ENCODE peak calls at places on chromosome 1, in seven cellular contexts. One of them, this sample, is unnamed.

GRCh38 chr1:230877139-230877923 is 9.0 kb upstream of the C1orf198 start:
- DNase-seq in H9: no peak
- DNase-seq in brain microvascular endothelial cell: peak; percentile 66
- DNase-seq in GM23338: no peak
- DNase-seq in NT2/D1: no peak
- DNase-seq in left ventricle myocardium inferior: no peak
- DNase-seq in right cardiac atrium: no peak
- DNase-seq in this sample: no peak

GRCh38 chr1:24748191-24749121 is 3.2 kb downstream of the CLIC4 start:
- DNase-seq in NT2/D1: no peak
- DNase-seq in brain microvascular endothelial cell: no peak
- DNase-seq in right cardiac atrium: no peak
- DNase-seq in GM23338: no peak
- DNase-seq in H9: no peak
- DNase-seq in left ventricle myocardium inferior: no peak
- DNase-seq in this sample: no peak

GRCh38 chr1:150560011-150560438 is 10.8 kb downstream of the ADAMTSL4 start:
- DNase-seq in H9: peak; percentile 88
- DNase-seq in brain microvascular endothelial cell: no peak
- DNase-seq in left ventricle myocardium inferior: peak; percentile 78
- DNase-seq in NT2/D1: no peak
- DNase-seq in right cardiac atrium: peak; percentile 84
- DNase-seq in GM23338: peak; percentile 92
- DNase-seq in this sample: peak; percentile 79

GRCh38 chr1:153803479-153804056 is 28.4 kb downstream of the SLC27A3 start:
- DNase-seq in brain microvascular endothelial cell: no peak
- DNase-seq in right cardiac atrium: no peak
- DNase-seq in left ventricle myocardium inferior: no peak
- DNase-seq in GM23338: no peak
- DNase-seq in H9: no peak
- DNase-seq in NT2/D1: no peak
- DNase-seq in this sample: no peak

GRCh38 chr1:33623811-33624210 is 151.4 kb downstream of the ZSCAN20 start:
- DNase-seq in GM23338: no peak
- DNase-seq in brain microvascular endothelial cell: no peak
- DNase-seq in NT2/D1: no peak
- DNase-seq in H9: no peak
- DNase-seq in right cardiac atrium: no peak
- DNase-seq in left ventricle myocardium inferior: no peak
- DNase-seq in this sample: no peak

GRCh38 chr1:53959664-53960250 is 13.6 kb downstream of the LRRC42 start:
- DNase-seq in NT2/D1: no peak
- DNase-seq in left ventricle myocardium inferior: no peak
- DNase-seq in GM23338: peak; percentile 73
- DNase-seq in right cardiac atrium: no peak
- DNase-seq in brain microvascular endothelial cell: no peak
- DNase-seq in H9: no peak
- DNase-seq in this sample: no peak

GRCh38 chr1:33634806-33635205 is 162.4 kb downstream of the ZSCAN20 start:
- DNase-seq in right cardiac atrium: peak; percentile 65
- DNase-seq in left ventricle myocardium inferior: peak; percentile 20
- DNase-seq in GM23338: peak; percentile 87
- DNase-seq in NT2/D1: peak; percentile 57
- DNase-seq in H9: peak; percentile 76
- DNase-seq in brain microvascular endothelial cell: no peak
- DNase-seq in this sample: no peak

GRCh38 chr1:114286179-114286578 is 132.5 kb upstream of the SYT6 start:
- DNase-seq in H9: no peak
- DNase-seq in right cardiac atrium: no peak
- DNase-seq in GM23338: peak; percentile 9
- DNase-seq in NT2/D1: no peak
- DNase-seq in left ventricle myocardium inferior: no peak
- DNase-seq in brain microvascular endothelial cell: peak; percentile 4
- DNase-seq in this sample: no peak

GRCh38 chr1:219076536-219076935 is 97.1 kb upstream of the LYPLAL1 start:
- DNase-seq in right cardiac atrium: no peak
- DNase-seq in NT2/D1: no peak
- DNase-seq in left ventricle myocardium inferior: no peak
- DNase-seq in brain microvascular endothelial cell: no peak
- DNase-seq in GM23338: no peak
- DNase-seq in H9: no peak
- DNase-seq in this sample: no peak

GRCh38 chr1:42762269-42762668 is 4.6 kb downstream of the P3H1 start:
- DNase-seq in NT2/D1: no peak
- DNase-seq in right cardiac atrium: no peak
- DNase-seq in brain microvascular endothelial cell: no peak
- DNase-seq in left ventricle myocardium inferior: no peak
- DNase-seq in H9: no peak
- DNase-seq in GM23338: no peak
- DNase-seq in this sample: no peak

GRCh38 chr1:18182518-18183160 is 75.0 kb downstream of the IGSF21 start:
- DNase-seq in brain microvascular endothelial cell: peak; percentile 6
- DNase-seq in GM23338: no peak
- DNase-seq in NT2/D1: no peak
- DNase-seq in left ventricle myocardium inferior: no peak
- DNase-seq in right cardiac atrium: no peak
- DNase-seq in H9: peak; percentile 49
- DNase-seq in this sample: no peak

GRCh38 chr1:75985827-75986226 is 53.6 kb upstream of the ASB17 start:
- DNase-seq in brain microvascular endothelial cell: peak; percentile 45
- DNase-seq in left ventricle myocardium inferior: no peak
- DNase-seq in right cardiac atrium: no peak
- DNase-seq in GM23338: no peak
- DNase-seq in H9: no peak
- DNase-seq in NT2/D1: no peak
- DNase-seq in this sample: no peak

GRCh38 chr1:84939151-84939550 is 46.1 kb upstream of the LPAR3 start:
- DNase-seq in GM23338: no peak
- DNase-seq in left ventricle myocardium inferior: no peak
- DNase-seq in brain microvascular endothelial cell: no peak
- DNase-seq in right cardiac atrium: no peak
- DNase-seq in NT2/D1: no peak
- DNase-seq in H9: no peak
- DNase-seq in this sample: no peak

GRCh38 chr1:226954337-226954736 is 14.2 kb downstream of the COQ8A start:
- DNase-seq in left ventricle myocardium inferior: no peak
- DNase-seq in right cardiac atrium: no peak
- DNase-seq in H9: no peak
- DNase-seq in brain microvascular endothelial cell: no peak
- DNase-seq in NT2/D1: no peak
- DNase-seq in GM23338: no peak
- DNase-seq in this sample: no peak

GRCh38 chr1:147078606-147079399 is 93.5 kb downstream of the PRKAB2 start:
- DNase-seq in NT2/D1: no peak
- DNase-seq in brain microvascular endothelial cell: no peak
- DNase-seq in left ventricle myocardium inferior: no peak
- DNase-seq in GM23338: peak; percentile 40
- DNase-seq in right cardiac atrium: no peak
- DNase-seq in H9: no peak
- DNase-seq in this sample: no peak

GRCh38 chr1:26740023-26740422 is 44.2 kb downstream of the ARID1A start:
- DNase-seq in NT2/D1: no peak
- DNase-seq in H9: no peak
- DNase-seq in brain microvascular endothelial cell: no peak
- DNase-seq in left ventricle myocardium inferior: no peak
- DNase-seq in GM23338: no peak
- DNase-seq in right cardiac atrium: no peak
- DNase-seq in this sample: no peak

GRCh38 chr1:216688127-216688657 is 35.0 kb downstream of the ESRRG start:
- DNase-seq in brain microvascular endothelial cell: no peak
- DNase-seq in right cardiac atrium: no peak
- DNase-seq in left ventricle myocardium inferior: no peak
- DNase-seq in H9: no peak
- DNase-seq in GM23338: no peak
- DNase-seq in NT2/D1: no peak
- DNase-seq in this sample: no peak

GRCh38 chr1:51282605-51283004 is 46.5 kb downstream of the RNF11 start:
- DNase-seq in right cardiac atrium: no peak
- DNase-seq in brain microvascular endothelial cell: no peak
- DNase-seq in H9: no peak
- DNase-seq in left ventricle myocardium inferior: no peak
- DNase-seq in NT2/D1: no peak
- DNase-seq in GM23338: no peak
- DNase-seq in this sample: no peak

GRCh38 chr1:12436817-12437599 is 181.0 kb downstream of the DHRS3 start:
- DNase-seq in H9: no peak
- DNase-seq in right cardiac atrium: no peak
- DNase-seq in NT2/D1: no peak
- DNase-seq in brain microvascular endothelial cell: peak; percentile 62
- DNase-seq in left ventricle myocardium inferior: no peak
- DNase-seq in GM23338: no peak
- DNase-seq in this sample: no peak

GRCh38 chr1:113399063-113399583 is 8.8 kb downstream of the MAGI3 start:
- DNase-seq in GM23338: no peak
- DNase-seq in right cardiac atrium: no peak
- DNase-seq in H9: no peak
- DNase-seq in brain microvascular endothelial cell: no peak
- DNase-seq in NT2/D1: no peak
- DNase-seq in left ventricle myocardium inferior: no peak
- DNase-seq in this sample: no peak

GRCh38 chr1:58782308-58783089 is 1.3 kb downstream of the JUN start:
- DNase-seq in left ventricle myocardium inferior: peak; percentile 56
- DNase-seq in right cardiac atrium: peak; percentile 83
- DNase-seq in H9: peak; percentile 67
- DNase-seq in GM23338: peak; percentile 64
- DNase-seq in brain microvascular endothelial cell: no peak
- DNase-seq in NT2/D1: no peak
- DNase-seq in this sample: peak; percentile 23
- H3K27me3 ChIP-seq in left ventricle myocardium inferior: no peaks in the 10 kb centered on the region
- H3K27me3 ChIP-seq in right cardiac atrium: no peaks in the 10 kb centered on the region
- H3K27me3 ChIP-seq in H9: peaks cover 15% of the 10 kb centered on the region
- H3K27me3 ChIP-seq in GM23338: peaks cover 59% of the 10 kb centered on the region
- H3K27me3 ChIP-seq in brain microvascular endothelial cell: no peaks in the 10 kb centered on the region
- H3K27me3 ChIP-seq in NT2/D1: peaks cover 2% of the 10 kb centered on the region
- H3K27me3 ChIP-seq in this sample: no peaks in the 10 kb centered on the region

DNA sequence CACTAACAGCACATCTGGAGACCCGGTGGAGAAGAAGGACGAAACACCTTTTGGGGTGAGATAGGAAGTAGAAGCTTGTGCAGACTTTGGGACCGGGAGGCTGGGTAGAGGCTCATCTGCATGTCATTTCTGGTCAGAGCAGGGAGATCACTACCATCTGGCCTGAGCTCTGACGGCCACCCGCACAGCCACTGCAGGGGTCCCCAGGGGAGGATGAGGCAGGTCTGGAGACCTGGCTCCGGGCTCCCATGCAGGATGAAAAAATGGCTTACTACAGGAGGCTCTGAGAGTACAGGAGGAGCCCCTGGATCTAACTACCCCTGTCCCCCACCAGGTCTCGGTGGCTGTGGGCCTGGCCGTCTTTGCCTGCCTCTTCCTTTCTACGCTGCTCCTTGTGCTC is 13.9 kb downstream of the NTRK1 start:
- DNase-seq in NT2/D1: no peak
- DNase-seq in left ventricle myocardium inferior: no peak
- DNase-seq in H9: no peak
- DNase-seq in right cardiac atrium: no peak
- DNase-seq in GM23338: no peak
- DNase-seq in brain microvascular endothelial cell: no peak
- DNase-seq in this sample: no peak
- H3K27me3 ChIP-seq in NT2/D1: peaks cover 9% of the 10 kb centered on the region
- H3K27me3 ChIP-seq in left ventricle myocardium inferior: peaks cover 56% of the 10 kb centered on the region
- H3K27me3 ChIP-seq in H9: no peaks in the 10 kb centered on the region
- H3K27me3 ChIP-seq in right cardiac atrium: no peaks in the 10 kb centered on the region
- H3K27me3 ChIP-seq in GM23338: peaks cover 32% of the 10 kb centered on the region
- H3K27me3 ChIP-seq in brain microvascular endothelial cell: peaks cover 6% of the 10 kb centered on the region
- H3K27me3 ChIP-seq in this sample: peaks cover 6% of the 10 kb centered on the region

GRCh38 chr1:213983589-213984386 is 4.0 kb upstream of the PROX1 start:
- DNase-seq in H9: no peak
- DNase-seq in brain microvascular endothelial cell: no peak
- DNase-seq in right cardiac atrium: peak; percentile 54
- DNase-seq in left ventricle myocardium inferior: no peak
- DNase-seq in NT2/D1: no peak
- DNase-seq in GM23338: peak; percentile 63
- DNase-seq in this sample: no peak

GRCh38 chr1:213986925-213987250 is 885 bp upstream of the PROX1 start:
- DNase-seq in left ventricle myocardium inferior: no peak
- DNase-seq in brain microvascular endothelial cell: no peak
- DNase-seq in NT2/D1: no peak
- DNase-seq in right cardiac atrium: no peak
- DNase-seq in GM23338: no peak
- DNase-seq in H9: no peak
- DNase-seq in this sample: no peak

GRCh38 chr1:213986020-213986924 is 1.5 kb upstream of the PROX1 start:
- DNase-seq in brain microvascular endothelial cell: no peak
- DNase-seq in left ventricle myocardium inferior: no peak
- DNase-seq in NT2/D1: no peak
- DNase-seq in H9: no peak
- DNase-seq in GM23338: peak; percentile 37
- DNase-seq in right cardiac atrium: no peak
- DNase-seq in this sample: no peak

GRCh38 chr1:213984387-213985180 is 3.2 kb upstream of the PROX1 start:
- DNase-seq in left ventricle myocardium inferior: no peak
- DNase-seq in GM23338: peak; percentile 86
- DNase-seq in NT2/D1: no peak
- DNase-seq in brain microvascular endothelial cell: no peak
- DNase-seq in right cardiac atrium: no peak
- DNase-seq in H9: peak; percentile 70
- DNase-seq in this sample: no peak

GRCh38 chr1:213985181-213986019 is 2.4 kb upstream of the PROX1 start:
- DNase-seq in GM23338: peak; percentile 65
- DNase-seq in H9: peak; percentile 57
- DNase-seq in brain microvascular endothelial cell: no peak
- DNase-seq in right cardiac atrium: peak; percentile 64
- DNase-seq in NT2/D1: no peak
- DNase-seq in left ventricle myocardium inferior: no peak
- DNase-seq in this sample: no peak
- H3K27me3 ChIP-seq in GM23338: peaks cover 89% of the 10 kb centered on the region
- H3K27me3 ChIP-seq in H9: peaks cover 65% of the 10 kb centered on the region
- H3K27me3 ChIP-seq in brain microvascular endothelial cell: peaks cover 76% of the 10 kb centered on the region
- H3K27me3 ChIP-seq in right cardiac atrium: no peaks in the 10 kb centered on the region
- H3K27me3 ChIP-seq in NT2/D1: peaks cover 79% of the 10 kb centered on the region
- H3K27me3 ChIP-seq in left ventricle myocardium inferior: peaks cover 84% of the 10 kb centered on the region
- H3K27me3 ChIP-seq in this sample: peaks cover 69% of the 10 kb centered on the region

DNA sequence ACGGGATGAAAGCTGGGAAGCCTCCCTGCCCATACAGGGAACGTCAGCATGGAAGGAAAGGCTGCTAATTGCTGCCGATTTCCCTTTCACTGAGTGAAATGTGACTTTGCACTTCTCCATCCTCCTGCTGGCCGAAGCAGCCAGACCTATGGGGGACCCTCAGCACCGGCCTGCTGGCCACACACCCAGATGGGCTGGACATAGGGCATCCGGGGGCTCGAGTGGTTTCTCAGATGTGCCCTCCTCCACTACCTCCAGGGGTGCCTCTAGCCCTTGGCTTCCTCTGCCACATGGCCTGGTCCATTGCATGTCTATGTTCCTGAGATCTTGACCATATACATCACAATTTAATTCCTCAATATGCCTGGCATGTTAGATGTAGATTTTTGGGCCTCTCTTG is 79.7 kb downstream of the LRRN2 start:
- DNase-seq in H9: no peak
- DNase-seq in brain microvascular endothelial cell: no peak
- DNase-seq in right cardiac atrium: no peak
- DNase-seq in NT2/D1: no peak
- DNase-seq in left ventricle myocardium inferior: no peak
- DNase-seq in GM23338: no peak
- DNase-seq in this sample: no peak
- H3K27me3 ChIP-seq in H9: no peaks in the 10 kb centered on the region
- H3K27me3 ChIP-seq in brain microvascular endothelial cell: peaks cover 2% of the 10 kb centered on the region
- H3K27me3 ChIP-seq in right cardiac atrium: peaks cover 2% of the 10 kb centered on the region
- H3K27me3 ChIP-seq in NT2/D1: no peaks in the 10 kb centered on the region
- H3K27me3 ChIP-seq in left ventricle myocardium inferior: peaks cover 90% of the 10 kb centered on the region
- H3K27me3 ChIP-seq in GM23338: no peaks in the 10 kb centered on the region
- H3K27me3 ChIP-seq in this sample: no peaks in the 10 kb centered on the region

GRCh38 chr1:152753586-152753985 is 4.2 kb upstream of the KPRP start:
- DNase-seq in right cardiac atrium: no peak
- DNase-seq in brain microvascular endothelial cell: no peak
- DNase-seq in NT2/D1: no peak
- DNase-seq in left ventricle myocardium inferior: no peak
- DNase-seq in GM23338: no peak
- DNase-seq in H9: no peak
- DNase-seq in this sample: no peak
- H3K27me3 ChIP-seq in right cardiac atrium: no peaks in the 10 kb centered on the region
- H3K27me3 ChIP-seq in brain microvascular endothelial cell: no peaks in the 10 kb centered on the region
- H3K27me3 ChIP-seq in NT2/D1: no peaks in the 10 kb centered on the region
- H3K27me3 ChIP-seq in left ventricle myocardium inferior: peaks cover 24% of the 10 kb centered on the region
- H3K27me3 ChIP-seq in GM23338: no peaks in the 10 kb centered on the region
- H3K27me3 ChIP-seq in H9: no peaks in the 10 kb centered on the region
- H3K27me3 ChIP-seq in this sample: peaks cover 12% of the 10 kb centered on the region

This sample was measured in heart right ventricle.